ENCODE peak calls at places on chromosomes 6 and 20, in six cellular contexts. M is fibroblast of mammary gland, E is gastrocnemius medialis, W is uterus, B is sigmoid colon, T is lung. D is an unnamed sample.

GRCh38 chr20:46056970-46057855 is 28.2 kb downstream of the SLC12A5 start:
- DNase-seq in M (peak), E (no peak), W (peak), B (peak), T (no peak), D (no peak)

GRCh38 chr6:45917439-45917838 is 98.2 kb downstream of the CLIC5 start:
- DNase-seq in M (no peak), E (no peak), W (no peak), B (no peak), T (no peak), D (no peak)

GRCh38 chr20:49615401-49616153 is 47.6 kb upstream of the PTGIS start:
- DNase-seq in M (no peak), E (peak), W (no peak), B (no peak), T (no peak), D (peak)

GRCh38 chr20:39048000-39048696 is 86.0 kb downstream of the DHX35 start:
- DNase-seq in M (peak), E (peak), W (peak), B (peak), T (peak), D (peak)

GRCh38 chr6:7587631-7588100 is 2.3 kb upstream of the SNRNP48 start:
- DNase-seq in M (peak), E (no peak), W (no peak), B (no peak), T (no peak), D (no peak)

GRCh38 chr6:85390105-85390728 is 59.7 kb upstream of the NT5E start:
- DNase-seq in M (peak), E (no peak), W (no peak), B (no peak), T (no peak), D (no peak)

GRCh38 chr6:126672654-126673053 is 332.7 kb downstream of the CENPW start:
- DNase-seq in M (peak), E (no peak), W (no peak), B (no peak), T (no peak), D (no peak)

GRCh38 chr20:40687384-40688128 is 1.5 kb downstream of the MAFB start:
- DNase-seq in M (peak), E (peak), W (peak), B (no peak), T (peak), D (peak)

GRCh38 chr6:3304500-3305215 is 45.9 kb downstream of the PSMG4 start:
- DNase-seq in M (no peak), E (no peak), W (no peak), B (peak), T (no peak), D (peak)

GRCh38 chr6:3363296-3364025 is 93.4 kb downstream of the SLC22A23 start:
- DNase-seq in M (no peak), E (no peak), W (no peak), B (no peak), T (peak), D (no peak)

GRCh38 chr6:3359973-3360726 is 96.7 kb downstream of the SLC22A23 start:
- DNase-seq in M (no peak), E (no peak), W (no peak), B (no peak), T (no peak), D (no peak)

GRCh38 chr6:13865132-13865531 is 50.8 kb upstream of the MCUR1 start:
- DNase-seq in M (no peak), E (no peak), W (no peak), B (no peak), T (no peak), D (no peak)

GRCh38 chr6:11778648-11779307 is at the start of gene ADTRP:
- DNase-seq in M (no peak), E (no peak), W (no peak), B (no peak), T (no peak), D (no peak)

GRCh38 chr6:136784910-136785746 is 7.1 kb downstream of the MAP3K5 start:
- DNase-seq in M (no peak), E (peak), W (no peak), B (peak), T (peak), D (peak)

GRCh38 chr6:118509009-118509617 is 39.0 kb upstream of the PLN start:
- DNase-seq in M (peak), E (no peak), W (no peak), B (no peak), T (no peak), D (no peak)

GRCh38 chr6:42453649-42454427 is 2.1 kb upstream of the TRERF1 start:
- DNase-seq in M (peak), E (no peak), W (peak), B (peak), T (no peak), D (no peak)

GRCh38 chr6:42453027-42453648 is 1.4 kb upstream of the TRERF1 start:
- DNase-seq in M (peak), E (peak), W (peak), B (peak), T (peak), D (peak)

GRCh38 chr6:42452171-42453026 is 673 bp upstream of the TRERF1 start:
- DNase-seq in M (peak), E (no peak), W (peak), B (peak), T (peak), D (peak)

GRCh38 chr6:42451595-42452170 is at the start of gene TRERF1:
- DNase-seq in M (peak), E (no peak), W (peak), B (peak), T (peak), D (peak)

GRCh38 chr6:42454428-42454791 is 2.7 kb upstream of the TRERF1 start:
- DNase-seq in M (no peak), E (no peak), W (peak), B (no peak), T (no peak), D (no peak)
- H3K4me3 ChIP-seq in M (no peak), E (peak), W (peak), B (no peak), T (no peak), D (no peak)

DNA sequence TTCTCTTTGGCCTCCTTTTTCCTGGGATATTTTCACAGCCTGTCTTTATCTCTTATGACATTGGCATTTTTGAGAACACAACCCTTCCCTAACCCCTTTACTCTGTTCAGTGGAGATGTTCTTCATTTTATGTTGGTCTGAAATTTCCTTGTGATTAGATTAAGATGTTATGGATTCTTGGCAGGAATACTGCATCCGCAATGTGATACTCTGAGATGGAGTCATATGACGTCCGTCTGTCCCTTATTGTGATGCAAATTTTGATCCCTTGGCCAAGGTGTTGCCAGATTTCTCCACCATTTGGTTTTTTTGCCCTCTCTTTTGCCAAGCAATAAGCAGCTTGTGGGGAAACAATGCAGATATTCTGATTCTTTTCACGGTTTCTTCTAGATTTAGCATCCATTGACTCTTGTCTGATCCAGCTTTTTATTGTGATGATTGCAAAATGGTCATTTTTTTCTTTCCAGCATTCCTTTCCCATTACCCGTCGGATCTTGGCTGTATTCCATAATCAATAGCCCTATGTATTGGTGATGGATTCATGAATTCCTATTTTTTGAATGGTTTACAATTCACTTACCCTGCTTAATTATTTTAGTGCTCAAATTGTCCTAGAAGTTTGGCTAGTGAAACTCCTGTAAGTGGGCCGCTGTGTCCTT is 85.1 kb downstream of the NCOA3 start:
- DNase-seq in M (peak), E (no peak), W (no peak), B (no peak), T (no peak), D (no peak)
- H3K4me3 ChIP-seq in M (no peak), E (no peak), W (no peak), B (no peak), T (no peak), D (no peak)

GRCh38 chr6:56076033-56076432 is 171.3 kb downstream of the COL21A1 start:
- DNase-seq in M (no peak), E (no peak), W (no peak), B (no peak), T (no peak), D (no peak)

GRCh38 chr6:56073761-56074160 is 173.6 kb downstream of the COL21A1 start:
- DNase-seq in M (peak), E (no peak), W (no peak), B (no peak), T (no peak), D (no peak)

GRCh38 chr6:56073315-56073714 is 174.1 kb downstream of the COL21A1 start:
- DNase-seq in M (peak), E (no peak), W (no peak), B (no peak), T (no peak), D (no peak)

GRCh38 chr6:56072856-56073255 is 174.5 kb downstream of the COL21A1 start:
- DNase-seq in M (peak), E (no peak), W (no peak), B (no peak), T (no peak), D (no peak)
- H3K4me3 ChIP-seq in M (peak), E (no peak), W (no peak), B (no peak), T (no peak), D (no peak)

GRCh38 chr6:97215157-97215769 is 67.8 kb downstream of the MMS22L start:
- DNase-seq in M (peak), E (no peak), W (no peak), B (no peak), T (no peak), D (no peak)
- H3K4me3 ChIP-seq in M (no peak), E (no peak), W (no peak), B (no peak), T (no peak), D (no peak)

D was measured in spleen.